ENCODE peak calls at places on chromosomes 2 and 18, in seven cellular contexts. V is GM23248; O is CD4-positive, alpha-beta T cell; G is hippocampal formation; P is T-helper 2 cell; W is suprapubic skin; F is stimulated activated CD4-positive, alpha-beta T cell treated with anti-CD3 and anti-CD28 coated beads, Interleukin-15, amount 100 ng/mL, for 48 hours. C is an unnamed sample.

GRCh38 chr18:8367217-8367988 is 241.8 kb upstream of the RAB12 start:
- DNase-seq in V (peak; percentile 38), O (no peak), G (peak; percentile 44), P (no peak), W (no peak), F (no peak), C (peak; percentile 5)

GRCh38 chr2:109516445-109517117 is 97.2 kb downstream of the SEPTIN10 start:
- DNase-seq in V (peak; percentile 50), O (no peak), G (no peak), P (no peak), W (no peak), F (no peak), C (no peak)

GRCh38 chr18:55546873-55547704 is 40.9 kb downstream of the TCF4 start:
- DNase-seq in V (peak; percentile 79), O (no peak), G (no peak), P (no peak), W (no peak), F (no peak), C (no peak)

GRCh38 chr2:119549236-119549635 is 5.0 kb downstream of the CFAP221 start:
- DNase-seq in V (peak; percentile 81), O (no peak), G (no peak), P (no peak), W (no peak), F (no peak), C (no peak)

GRCh38 chr2:220365023-220365422 is 737.6 kb downstream of the SLC4A3 start:
- DNase-seq in V (peak; percentile 91), O (no peak), G (no peak), P (no peak), W (no peak), F (no peak), C (no peak)

GRCh38 chr18:46630160-46630559 is 26.9 kb downstream of the LOXHD1 start:
- DNase-seq in V (peak; percentile 24), O (no peak), G (no peak), P (no peak), W (no peak), F (no peak), C (no peak)

GRCh38 chr18:77178559-77178958 is 46.0 kb upstream of the MBP start:
- DNase-seq in V (no peak), O (no peak), G (no peak), P (no peak), W (no peak), F (no peak), C (no peak)

GRCh38 chr2:237291138-237291792 is 122.7 kb downstream of the COL6A3 start:
- DNase-seq in V (peak; percentile 97), O (no peak), G (peak; percentile 5), P (no peak), W (peak; percentile 95), F (peak; percentile 13), C (no peak)

GRCh38 chr18:49381267-49381865 is 79.1 kb downstream of the DYM start:
- DNase-seq in V (no peak), O (no peak), G (no peak), P (no peak), W (no peak), F (no peak), C (no peak)

GRCh38 chr2:217934321-217935131 is 68.3 kb downstream of the TNS1 start:
- DNase-seq in V (peak; percentile 98), O (no peak), G (no peak), P (no peak), W (no peak), F (no peak), C (no peak)

GRCh38 chr2:232229296-232229916 is 149.1 kb upstream of the ALPP start:
- DNase-seq in V (peak; percentile 23), O (no peak), G (no peak), P (no peak), W (no peak), F (no peak), C (no peak)

GRCh38 chr18:58088723-58089074 is 44.7 kb downstream of the NEDD4L start:
- DNase-seq in V (no peak), O (no peak), G (no peak), P (no peak), W (no peak), F (no peak), C (no peak)

GRCh38 chr18:9380101-9380500 is 45.5 kb downstream of the TWSG1 start:
- DNase-seq in V (peak; percentile 33), O (no peak), G (no peak), P (no peak), W (no peak), F (no peak), C (no peak)

GRCh38 chr18:34492652-34493051 is 217.4 kb upstream of the DTNA start:
- DNase-seq in V (peak; percentile 30), O (no peak), G (no peak), P (no peak), W (no peak), F (no peak), C (no peak)

GRCh38 chr18:52339891-52340371 is at the start of gene DCC:
- DNase-seq in V (peak; percentile 58), O (no peak), G (peak; percentile 71), P (no peak), W (no peak), F (no peak), C (peak; percentile 55)

GRCh38 chr2:239188536-239188935 is 212.3 kb downstream of the HDAC4 start:
- DNase-seq in V (no peak), O (no peak), G (no peak), P (no peak), W (peak; percentile 46), F (no peak), C (no peak)

GRCh38 chr2:2238726-2239269 is 92.3 kb downstream of the MYT1L start:
- DNase-seq in V (no peak), O (no peak), G (no peak), P (no peak), W (no peak), F (no peak), C (no peak)

GRCh38 chr18:31267823-31268481 is 50.0 kb upstream of the DSG1 start:
- DNase-seq in V (no peak), O (no peak), G (no peak), P (no peak), W (no peak), F (no peak), C (no peak)

C was measured in C1 segment of cervical spinal cord.